ENCODE peak calls at places on chromosomes 13 and 19, in four cellular contexts. Y, U, I and C are unnamed samples.
A peak's percentile ranks its signal among the peaks of the same experiment; 100 is the strongest.

GRCh38 chr19:55305491-55305890 is 19.6 kb downstream of the TMEM150B start:
- DNase-seq in Y (peak; percentile 34), U (peak; percentile 70), I (no peak), C (no peak)

GRCh38 chr13:60351326-60351725 is 45.7 kb upstream of the TDRD3 start:
- DNase-seq in Y (peak; percentile 91), U (no peak), I (peak; percentile 76), C (peak; percentile 80)

GRCh38 chr13:48860369-48860768 is 115.3 kb upstream of the FNDC3A start:
- DNase-seq in Y (no peak), U (no peak), I (no peak), C (no peak)

GRCh38 chr13:75771818-75772217 is 135.7 kb downstream of the LMO7 start:
- DNase-seq in Y (peak; percentile 62), U (no peak), I (peak; percentile 93), C (peak; percentile 84)

GRCh38 chr19:21856751-21857150 is 20.8 kb upstream of the ZNF43 start:
- DNase-seq in Y (no peak), U (no peak), I (no peak), C (no peak)

GRCh38 chr19:1945899-1946298 is 4.9 kb downstream of the CSNK1G2 start:
- DNase-seq in Y (peak; percentile 29), U (no peak), I (peak; percentile 7), C (no peak)

GRCh38 chr13:24688901-24689300 is 8.7 kb downstream of the ATP12A start:
- DNase-seq in Y (no peak), U (peak; percentile 15), I (no peak), C (no peak)

GRCh38 chr19:3189702-3190469 is 4.2 kb downstream of the NCLN start:
- DNase-seq in Y (no peak), U (no peak), I (no peak), C (no peak)

GRCh38 chr13:93244141-93244917 is 17.7 kb downstream of the GPC6 start:
- DNase-seq in Y (peak; percentile 64), U (no peak), I (peak; percentile 78), C (peak; percentile 66)

GRCh38 chr13:34257980-34258379 is 440.0 kb downstream of the RFC3 start:
- DNase-seq in Y (no peak), U (no peak), I (no peak), C (no peak)

GRCh38 chr13:104011505-104012270 is 945.5 kb upstream of the SLC10A2 start:
- DNase-seq in Y (peak; percentile 20), U (peak; percentile 61), I (peak; percentile 47), C (peak; percentile 22)

GRCh38 chr19:53936035-53936434 is 26.7 kb upstream of the CACNG8 start:
- DNase-seq in Y (no peak), U (no peak), I (no peak), C (no peak)

GRCh38 chr13:114142640-114143490 is 10.4 kb upstream of the RASA3 start:
- DNase-seq in Y (no peak), U (peak; percentile 72), I (no peak), C (no peak)

GRCh38 chr13:62357887-62358645 is 942.4 kb upstream of the PCDH20 start:
- DNase-seq in Y (peak; percentile 56), U (no peak), I (peak; percentile 31), C (peak; percentile 54)

GRCh38 chr19:7063764-7064418 is 5.4 kb upstream of the MBD3L3 start:
- DNase-seq in Y (no peak), U (no peak), I (no peak), C (no peak)

GRCh38 chr19:39502640-39503417 is 4.1 kb downstream of the DLL3 start:
- DNase-seq in Y (peak; percentile 85), U (peak; percentile 72), I (peak; percentile 69), C (peak; percentile 55)

GRCh38 chr13:24921881-24922280 is 157.9 kb downstream of the RNF17 start:
- DNase-seq in Y (no peak), U (no peak), I (no peak), C (no peak)

GRCh38 chr13:103430368-103430767 is 364.2 kb upstream of the SLC10A2 start:
- DNase-seq in Y (no peak), U (no peak), I (no peak), C (no peak)

GRCh38 chr13:75359266-75359665 is 122.7 kb downstream of the TBC1D4 start:
- DNase-seq in Y (peak; percentile 85), U (no peak), I (peak; percentile 98), C (peak; percentile 95)

GRCh38 chr13:18946738-18947137 is 234.9 kb downstream of the TUBA3C start:
- DNase-seq in Y (no peak), U (no peak), I (no peak), C (no peak)

GRCh38 chr19:55344444-55344843 is 4.8 kb downstream of the KMT5C start:
- DNase-seq in Y (no peak), U (no peak), I (peak; percentile 40), C (peak; percentile 29)

GRCh38 chr19:38321646-38322323 is 2.1 kb downstream of the KCNK6 start:
- DNase-seq in Y (peak; percentile 96), U (no peak), I (peak; percentile 46), C (no peak)

GRCh38 chr13:51524846-51525566 is 59.3 kb upstream of the WDFY2 start:
- DNase-seq in Y (peak; percentile 44), U (no peak), I (peak; percentile 81), C (no peak)

GRCh38 chr13:51625555-51626345 is 41.5 kb downstream of the WDFY2 start:
- DNase-seq in Y (peak; percentile 56), U (no peak), I (no peak), C (peak; percentile 56)

GRCh38 chr13:74869846-74870245 is 612.1 kb downstream of the TBC1D4 start:
- DNase-seq in Y (peak; percentile 54), U (no peak), I (peak; percentile 23), C (no peak)

GRCh38 chr13:20553309-20553708 is 13.6 kb upstream of the IFT88 start:
- DNase-seq in Y (no peak), U (no peak), I (no peak), C (peak; percentile 5)

GRCh38 chr13:21752501-21752900 is 81.6 kb downstream of the FGF9 start:
- DNase-seq in Y (no peak), U (no peak), I (no peak), C (no peak)

GRCh38 chr13:23583491-23583890 is 13.3 kb downstream of the TNFRSF19 start:
- DNase-seq in Y (peak; percentile 13), U (no peak), I (no peak), C (no peak)

GRCh38 chr19:21463449-21464105 is 41.8 kb upstream of the ZNF429 start:
- DNase-seq in Y (peak; percentile 48), U (peak; percentile 58), I (peak; percentile 64), C (peak; percentile 3)

GRCh38 chr13:99961634-99962033 is 9.9 kb downstream of the ZIC5 start:
- DNase-seq in Y (no peak), U (no peak), I (no peak), C (no peak)

GRCh38 chr13:29619995-29620394 is 24.5 kb upstream of the SLC7A1 start:
- DNase-seq in Y (no peak), U (no peak), I (peak; percentile 71), C (peak; percentile 29)

GRCh38 chr13:48311223-48311622 is 7.7 kb downstream of the RB1 start:
- DNase-seq in Y (no peak), U (no peak), I (no peak), C (no peak)

GRCh38 chr19:21612403-21612872 is 107.0 kb downstream of the ZNF429 start:
- DNase-seq in Y (no peak), U (no peak), I (no peak), C (no peak)

GRCh38 chr19:3057275-3057714 is 5.0 kb downstream of the TLE5 start:
- DNase-seq in Y (peak; percentile 90), U (peak; percentile 97), I (peak; percentile 74), C (peak; percentile 73)

GRCh38 chr19:934865-935422 is 9.1 kb downstream of the ARID3A start:
- DNase-seq in Y (peak; percentile 90), U (peak; percentile 95), I (peak; percentile 74), C (peak; percentile 70)

GRCh38 chr19:931860-932646 is 6.2 kb downstream of the ARID3A start:
- DNase-seq in Y (no peak), U (no peak), I (no peak), C (no peak)

GRCh38 chr19:934197-934840 is 8.5 kb downstream of the ARID3A start:
- DNase-seq in Y (no peak), U (no peak), I (no peak), C (no peak)

GRCh38 chr19:933553-933882 is 7.7 kb downstream of the ARID3A start:
- DNase-seq in Y (no peak), U (no peak), I (no peak), C (no peak)

DNA sequence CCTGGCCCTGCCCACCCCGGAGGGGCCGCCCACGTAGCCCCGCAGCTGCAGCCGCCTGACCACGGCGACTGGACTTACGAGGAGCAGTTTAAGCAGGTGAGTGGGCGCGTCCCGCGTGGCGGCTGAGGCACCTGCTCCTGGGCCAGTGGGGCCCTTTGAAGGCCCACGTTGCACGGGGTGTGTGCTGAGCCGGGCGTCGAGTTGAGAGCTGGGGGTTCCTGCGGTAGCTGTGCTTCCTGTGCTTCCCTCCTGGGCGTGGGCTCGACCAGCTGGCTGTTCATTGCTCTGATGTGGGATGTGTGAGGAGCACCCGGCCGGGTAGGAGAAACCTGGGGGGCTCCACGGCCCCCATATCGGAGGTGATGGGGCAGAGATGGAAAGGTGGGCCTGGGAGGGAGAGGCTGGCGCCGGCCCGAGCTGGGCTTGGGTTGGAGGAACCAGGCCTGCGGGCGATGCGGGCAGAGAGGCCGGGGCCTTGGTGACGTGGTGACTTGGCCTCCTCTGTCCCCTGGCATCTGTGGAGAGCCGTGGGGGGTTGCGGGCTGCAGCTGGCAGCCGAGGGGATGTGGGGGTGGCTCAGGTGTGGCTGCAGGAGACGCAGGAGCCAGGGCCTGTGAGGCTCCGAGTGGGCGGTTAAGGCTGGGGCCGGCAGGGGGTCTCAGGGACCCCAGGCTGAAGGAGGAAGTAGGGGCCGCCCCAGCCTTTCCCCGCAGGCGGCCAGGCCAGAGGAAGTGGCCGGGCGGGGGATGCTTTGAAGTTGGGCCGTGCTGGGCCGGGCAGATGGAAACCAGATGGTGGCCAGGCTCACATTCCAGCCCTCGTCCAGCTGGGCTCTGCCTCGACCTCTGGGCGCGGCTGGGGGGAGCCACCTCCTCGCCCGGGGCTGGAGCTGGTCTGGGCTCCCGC is 7.1 kb downstream of the ARID3A start:
- DNase-seq in Y (peak; percentile 97), U (peak; percentile 86), I (peak; percentile 93), C (peak; percentile 94)
- H3K4me3 ChIP-seq in Y (no peak overlapping the region), U (peak overlapping the region; percentile 18), I (peak overlapping the region; percentile 14), C (no peak overlapping the region)

DNA sequence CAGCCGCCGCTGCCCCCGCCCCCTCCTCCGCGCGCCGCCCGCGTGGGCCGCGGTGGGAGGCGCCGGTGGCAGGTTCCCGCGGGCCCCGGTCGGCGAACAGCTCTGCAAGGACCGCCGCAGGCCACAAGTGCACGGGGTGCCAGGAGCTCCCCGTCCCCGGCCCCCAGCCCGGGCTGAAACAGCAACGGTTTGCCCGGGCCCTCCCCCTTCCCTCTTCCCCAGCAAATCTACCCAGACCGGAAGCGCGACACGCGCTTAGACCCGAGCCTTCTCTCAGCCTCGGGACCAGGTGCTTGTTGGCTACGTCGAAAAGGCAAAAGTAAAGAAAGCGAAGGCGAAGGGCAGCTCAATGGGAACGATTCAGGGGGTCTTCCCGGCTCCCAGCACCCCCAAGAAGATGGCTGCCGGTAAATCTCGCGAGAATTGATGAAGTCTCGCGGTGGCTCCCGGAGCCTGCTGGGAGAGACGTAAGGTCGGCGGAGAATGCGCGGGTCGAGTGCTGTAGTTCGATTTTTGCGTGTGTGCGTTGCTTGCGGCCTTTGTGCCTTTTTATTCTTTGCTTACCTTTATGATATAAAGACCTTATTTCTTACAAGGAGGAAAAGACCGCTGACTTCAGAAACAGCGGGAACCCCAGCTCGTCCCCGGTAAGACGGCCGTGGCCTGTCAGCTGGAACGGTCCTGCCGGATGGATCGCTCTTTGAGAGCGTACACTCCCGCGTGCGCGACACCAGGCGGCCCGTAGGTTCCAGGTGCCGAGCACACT is at the start of gene RBM26:
- DNase-seq in Y (peak; percentile 96), U (peak; percentile 97), I (peak; percentile 90), C (peak; percentile 96)
- TF ChIP-seq CTCF in Y (peak; percentile 25), U (peak; percentile 18), I (peak; percentile 25), C (no peak)

GRCh38 chr19:33473644-33474305 is 47.8 kb downstream of the PEPD start:
- DNase-seq in Y (peak; percentile 21), U (no peak), I (peak; percentile 75), C (peak; percentile 75)
- H3K4me3 ChIP-seq in Y (no peak overlapping the region), U (no peak overlapping the region), I (no peak overlapping the region), C (no peak overlapping the region)

GRCh38 chr19:18281082-18282020 is at the start of gene JUND:
- DNase-seq in Y (peak; percentile 99), U (peak; percentile 99), I (peak; percentile 96), C (peak; percentile 99)
- TF ChIP-seq CTCF in Y (no peak), U (no peak), I (no peak), C (no peak)